ENCODE peak calls at places on chromosomes 4 and X, in four cellular contexts. T is OCI-LY7, S is mammary epithelial cell, D is neural progenitor cell. U is an unnamed sample.

GRCh38 chr4:52841707-52842456 is 20.2 kb upstream of the RASL11B start:
- DNase-seq in T (no peak), S (peak), D (peak), U (peak)

GRCh38 chr4:39719804-39720580 is 22.1 kb downstream of the UBE2K start:
- DNase-seq in T (no peak), S (peak), D (no peak), U (peak)

GRCh38 chr4:20266215-20267082 is 14.7 kb downstream of the SLIT2 start:
- DNase-seq in T (no peak), S (no peak), D (no peak), U (peak)

GRCh38 chrX:44733931-44734330 is 109.9 kb upstream of the DUSP21 start:
- DNase-seq in T (no peak), S (no peak), D (no peak), U (no peak)

GRCh38 chr4:168618577-168619265 is 121.9 kb downstream of the PALLD start:
- DNase-seq in T (no peak), S (peak), D (no peak), U (peak)

GRCh38 chr4:81136161-81136910 is 78.7 kb downstream of the PRKG2 start:
- DNase-seq in T (no peak), S (no peak), D (no peak), U (peak)

GRCh38 chrX:46169808-46170207 is 375.4 kb downstream of the ZNF674 start:
- DNase-seq in T (no peak), S (peak), D (no peak), U (peak)

GRCh38 chrX:23742174-23742692 is 843 bp downstream of the ACOT9 start:
- DNase-seq in T (peak), S (peak), D (peak), U (peak)

GRCh38 chr4:88753658-88754431 is 56.2 kb upstream of the NAP1L5 start:
- DNase-seq in T (no peak), S (no peak), D (no peak), U (no peak)

GRCh38 chr4:80956421-80956820 is 74.1 kb upstream of the BMP3 start:
- DNase-seq in T (no peak), S (no peak), D (no peak), U (no peak)

GRCh38 chr4:2947926-2948325 is 15.3 kb downstream of the NOP14 start:
- DNase-seq in T (no peak), S (no peak), D (no peak), U (no peak)

GRCh38 chr4:128517739-128518510 is 230.3 kb upstream of the PGRMC2 start:
- DNase-seq in T (no peak), S (peak), D (peak), U (peak)

GRCh38 chr4:128521634-128522253 is 234.1 kb upstream of the PGRMC2 start:
- DNase-seq in T (no peak), S (no peak), D (no peak), U (peak)

GRCh38 chrX:110531873-110532272 is 173.2 kb downstream of the RTL9 start:
- DNase-seq in T (no peak), S (no peak), D (no peak), U (peak)

GRCh38 chr4:18422685-18423084 is 401.1 kb upstream of the LCORL start:
- DNase-seq in T (no peak), S (no peak), D (no peak), U (no peak)

GRCh38 chrX:40278340-40279090 is 180.8 kb upstream of the BCOR start:
- DNase-seq in T (no peak), S (no peak), D (no peak), U (peak)

GRCh38 chr4:128859887-128860774 is 50.6 kb downstream of the JADE1 start:
- DNase-seq in T (no peak), S (no peak), D (peak), U (peak)

GRCh38 chr4:177182728-177183127 is 126.9 kb upstream of the NEIL3 start:
- DNase-seq in T (no peak), S (no peak), D (no peak), U (no peak)

GRCh38 chr4:75545526-75545925 is 10.3 kb upstream of the ODAPH start:
- DNase-seq in T (no peak), S (peak), D (peak), U (peak)

GRCh38 chr4:164239976-164240375 is 514.0 kb upstream of the SMIM31 start:
- DNase-seq in T (no peak), S (no peak), D (no peak), U (peak)

GRCh38 chr4:128951316-128951715 is 141.8 kb downstream of the JADE1 start:
- DNase-seq in T (no peak), S (no peak), D (no peak), U (peak)

GRCh38 chr4:135464311-135464710 is 1262.7 kb upstream of the PABPC4L start:
- DNase-seq in T (no peak), S (no peak), D (no peak), U (no peak)

GRCh38 chrX:135331525-135331924 is 22.2 kb downstream of the ETDC start:
- DNase-seq in T (no peak), S (no peak), D (no peak), U (no peak)

GRCh38 chr4:139506774-139507173 is 49.2 kb downstream of the SETD7 start:
- DNase-seq in T (no peak), S (no peak), D (no peak), U (no peak)

GRCh38 chr4:128635939-128636551 is 173.5 kb upstream of the JADE1 start:
- DNase-seq in T (no peak), S (no peak), D (peak), U (peak)

GRCh38 chrX:15881498-15881897 is 26.9 kb upstream of the AP1S2 start:
- DNase-seq in T (no peak), S (no peak), D (no peak), U (no peak)

GRCh38 chrX:1391707-1392375 is at the start of gene SLC25A6:
- DNase-seq in T (peak), S (peak), D (peak), U (peak)

GRCh38 chr4:38976308-38976707 is 55.9 kb downstream of the TMEM156 start:
- DNase-seq in T (no peak), S (no peak), D (no peak), U (no peak)

GRCh38 chr4:82774711-82775171 is 23.9 kb downstream of the SCD5 start:
- DNase-seq in T (no peak), S (no peak), D (peak), U (peak)

GRCh38 chr4:56787380-56787779 is 34.1 kb downstream of the SPINK2 start:
- DNase-seq in T (no peak), S (no peak), D (peak), U (no peak)

GRCh38 chr4:99655315-99656081 is 2.1 kb downstream of the C4orf54 start:
- DNase-seq in T (no peak), S (peak), D (no peak), U (peak)
- H3K4me2 ChIP-seq in T (no peak), S (peak), D (no peak), U (peak)

GRCh38 chr4:147207941-147208340 is 262.3 kb upstream of the TTC29 start:
- DNase-seq in T (no peak), S (no peak), D (no peak), U (peak)
- H2AFZ ChIP-seq in T (no peak), S (no peak), D (no peak), U (no peak)

GRCh38 chr4:120158860-120159259 is 92.2 kb upstream of the MAD2L1 start:
- DNase-seq in T (no peak), S (no peak), D (peak), U (no peak)

GRCh38 chr4:120155287-120155686 is 88.6 kb upstream of the MAD2L1 start:
- DNase-seq in T (no peak), S (no peak), D (no peak), U (no peak)

DNA sequence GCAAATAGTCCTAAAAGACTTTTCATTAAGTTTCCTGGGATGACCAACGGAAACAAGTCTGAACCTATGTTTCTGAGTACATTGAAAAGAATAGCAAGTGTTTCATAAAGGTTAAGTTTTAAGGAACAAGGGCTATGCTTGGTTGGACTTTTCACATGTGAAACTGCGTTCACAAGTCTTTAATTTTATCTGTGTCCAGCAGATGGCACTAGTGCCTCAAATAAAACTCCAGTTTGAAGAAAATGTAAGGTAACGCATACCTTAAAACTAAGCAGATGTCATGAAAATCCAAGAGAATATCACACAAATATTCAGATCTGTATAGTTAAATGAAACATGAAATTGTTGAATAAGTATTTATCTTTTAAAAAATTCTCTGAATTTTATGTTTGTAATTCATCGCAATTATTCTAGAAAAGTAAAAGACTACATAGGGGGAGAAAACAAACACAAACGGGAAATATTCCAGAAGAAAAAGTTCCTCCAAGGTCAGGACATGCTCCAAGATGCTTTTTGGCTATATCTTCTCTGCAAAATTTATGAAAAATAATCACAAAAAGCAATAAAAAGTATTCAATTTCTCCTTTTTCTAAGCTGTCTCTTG is 89.6 kb upstream of the MAD2L1 start:
- DNase-seq in T (peak), S (peak), D (peak), U (peak)
- TF ChIP-seq CTCF in T (peak), S (peak), D (peak), U (peak)

GRCh38 chrX:103400931-103401330 is 24.6 kb downstream of the BEX3 start:
- DNase-seq in T (no peak), S (no peak), D (no peak), U (no peak)
- H3K4me2 ChIP-seq in T (no peak), S (no peak), D (no peak), U (no peak)

GRCh38 chrX:137052641-137053235 is 18.9 kb upstream of the GPR101 start:
- DNase-seq in T (no peak), S (no peak), D (peak), U (no peak)

GRCh38 chrX:137051978-137052640 is 18.3 kb upstream of the GPR101 start:
- DNase-seq in T (peak), S (peak), D (peak), U (peak)
- H2AFZ ChIP-seq in T (peak), S (peak), D (no peak), U (peak)

U was measured in astrocyte.